ENCODE peak calls at places on chromosomes 3 and 15, in nine cellular contexts. C is Peyer's patch, R is adrenal gland, E is heart right ventricle, G is tibial nerve, K is sigmoid colon, L is right lobe of liver, V is cardiac muscle cell, X is suprapubic skin. Z is an unnamed sample. For H3K4me1, the result is how much of the 10 kb centered on the place peaks cover.

GRCh38 chr3:169871129-169871886 is 1.6 kb upstream of the LRRC31 start:
- DNase-seq in C (no peak), R (no peak), E (no peak), G (no peak), K (no peak), L (no peak), V (no peak), X (no peak), Z (no peak)

GRCh38 chr3:13878711-13879101 is 1.2 kb downstream of the WNT7A start:
- DNase-seq in C (no peak), R (no peak), E (no peak), G (no peak), K (no peak), L (no peak), V (peak), X (peak), Z (no peak)

GRCh38 chr3:156620260-156620659 is 54.1 kb upstream of the TIPARP start:
- DNase-seq in C (no peak), R (no peak), E (no peak), G (no peak), K (no peak), L (no peak), V (no peak), X (no peak), Z (no peak)

GRCh38 chr3:147384210-147385058 is 21.9 kb downstream of the ZIC4 start:
- DNase-seq in C (no peak), R (no peak), E (no peak), G (no peak), K (no peak), L (no peak), V (no peak), X (no peak), Z (peak)

GRCh38 chr3:164208026-164208425 is 870.3 kb downstream of the SI start:
- DNase-seq in C (no peak), R (no peak), E (no peak), G (no peak), K (no peak), L (no peak), V (no peak), X (no peak), Z (no peak)

GRCh38 chr3:161156936-161157335 is 51.8 kb upstream of the B3GALNT1 start:
- DNase-seq in C (no peak), R (no peak), E (no peak), G (no peak), K (no peak), L (no peak), V (no peak), X (no peak), Z (no peak)

GRCh38 chr3:50356553-50356952 is 2.8 kb downstream of the TMEM115 start:
- DNase-seq in C (peak), R (no peak), E (no peak), G (no peak), K (no peak), L (no peak), V (no peak), X (no peak), Z (no peak)

GRCh38 chr3:126305427-126305826 is 51.8 kb downstream of the KLF15 start:
- DNase-seq in C (no peak), R (no peak), E (no peak), G (no peak), K (no peak), L (no peak), V (no peak), X (no peak), Z (no peak)

GRCh38 chr15:70186152-70186551 is 88.4 kb upstream of the TLE3 start:
- DNase-seq in C (no peak), R (no peak), E (no peak), G (no peak), K (peak), L (no peak), V (no peak), X (no peak), Z (peak)

GRCh38 chr3:61521229-61521628 is 40.1 kb upstream of the PTPRG start:
- DNase-seq in C (no peak), R (no peak), E (no peak), G (no peak), K (no peak), L (no peak), V (no peak), X (no peak), Z (no peak)

GRCh38 chr3:101571028-101571895 is 2.7 kb upstream of the PCNP start:
- DNase-seq in C (no peak), R (no peak), E (no peak), G (no peak), K (no peak), L (no peak), V (no peak), X (no peak), Z (no peak)

GRCh38 chr3:106588739-106589138 is 719.9 kb upstream of the CBLB start:
- DNase-seq in C (no peak), R (no peak), E (no peak), G (no peak), K (no peak), L (no peak), V (no peak), X (no peak), Z (no peak)

DNA sequence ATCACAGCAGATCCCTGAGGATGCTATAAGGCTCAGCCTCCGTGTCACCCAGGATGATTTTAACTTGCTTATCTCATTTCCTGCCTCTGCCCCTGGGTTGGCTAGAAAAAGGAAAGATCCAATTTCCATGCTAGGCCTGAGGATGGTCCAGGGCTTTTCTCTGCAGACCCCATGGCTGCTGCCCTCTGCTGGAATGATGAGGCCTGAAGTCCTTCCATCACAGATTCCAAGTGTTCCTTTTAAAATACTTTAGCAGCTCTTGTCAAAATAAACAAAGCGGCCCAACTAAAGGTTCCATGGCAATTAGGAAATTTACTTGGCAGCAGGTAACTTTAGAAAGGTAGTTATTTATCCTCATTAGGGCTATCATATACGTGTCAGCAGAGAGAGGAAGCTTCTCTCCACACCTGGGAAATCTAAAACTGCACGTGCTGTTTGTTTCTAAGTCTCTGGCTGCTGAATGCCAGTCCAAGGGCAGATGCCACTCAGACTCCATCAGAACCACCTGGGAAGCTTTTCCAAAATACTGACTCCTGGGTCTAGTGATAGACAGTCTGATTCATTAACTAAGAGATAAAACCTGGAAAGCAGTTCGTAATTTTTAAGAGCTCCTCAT is 401.9 kb upstream of the IL12A start:
- DNase-seq in C (no peak), R (peak), E (no peak), G (no peak), K (no peak), L (no peak), V (peak), X (no peak), Z (peak)
- TF ChIP-seq CTCF in C (no peak), R (peak), E (peak), G (no peak), K (no peak), L (peak), V (peak), X (no peak), Z (peak)

GRCh38 chr3:128054363-128054762 is 2.1 kb downstream of the SEC61A1 start:
- DNase-seq in C (no peak), R (peak), E (no peak), G (no peak), K (no peak), L (no peak), V (no peak), X (no peak), Z (no peak)

GRCh38 chr3:128051837-128052766 is at the start of gene SEC61A1:
- DNase-seq in C (peak), R (peak), E (peak), G (peak), K (peak), L (peak), V (peak), X (peak), Z (peak)

GRCh38 chr3:128053614-128054013 is 1.4 kb downstream of the SEC61A1 start:
- DNase-seq in C (no peak), R (no peak), E (no peak), G (no peak), K (no peak), L (no peak), V (no peak), X (no peak), Z (no peak)

GRCh38 chr3:128052831-128053419 is 688 bp downstream of the SEC61A1 start:
- DNase-seq in C (no peak), R (peak), E (no peak), G (no peak), K (no peak), L (no peak), V (peak), X (no peak), Z (no peak)

DNA sequence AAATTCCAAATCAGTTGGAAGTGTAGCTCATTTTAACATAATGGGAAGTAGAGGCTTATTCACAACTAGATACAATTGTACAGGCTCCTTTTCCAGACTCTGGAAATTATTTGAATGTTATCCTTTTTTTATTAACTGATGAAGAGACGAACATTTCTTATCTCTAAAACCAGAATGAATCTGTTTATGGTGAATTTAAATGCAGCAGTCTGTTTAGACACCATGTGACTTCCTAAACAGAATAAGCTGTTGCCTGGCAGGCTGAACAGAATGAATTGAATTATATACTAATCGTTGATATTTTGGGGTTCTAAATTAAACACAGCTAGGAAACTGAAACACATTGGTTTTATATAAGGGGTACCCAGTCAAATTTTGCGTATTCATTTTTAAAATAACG is 4.0 kb downstream of the SEC61A1 start:
- DNase-seq in C (no peak), R (no peak), E (no peak), G (no peak), K (no peak), L (no peak), V (no peak), X (no peak), Z (no peak)
- H3K4me1 ChIP-seq in C (under half), R (under half), E (under half), G (under half), K (under half), L (under half), V (under half), X (under half), Z (under half)

DNA sequence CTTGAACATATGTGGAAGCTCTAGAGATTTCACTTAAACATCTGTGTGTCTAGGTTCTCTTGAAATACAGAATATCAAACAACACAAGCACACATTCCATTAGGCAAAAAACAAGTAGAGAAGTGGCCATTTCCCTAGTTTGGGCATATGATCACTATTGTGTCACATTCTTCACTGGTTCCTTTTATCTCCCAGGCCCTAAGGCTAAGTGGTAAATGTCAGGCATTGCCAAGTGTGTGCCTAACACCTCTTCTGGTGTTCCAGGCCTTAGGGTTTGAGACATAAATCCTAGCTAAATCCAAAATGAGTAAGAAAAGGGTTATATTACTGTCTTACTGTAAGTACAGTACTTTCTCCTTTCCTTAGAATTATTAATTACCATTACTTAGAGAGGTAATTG is 880.1 kb downstream of the PDCD6IP start:
- DNase-seq in C (no peak), R (no peak), E (no peak), G (no peak), K (no peak), L (no peak), V (peak), X (no peak), Z (no peak)
- TF ChIP-seq CTCF in C (no peak), R (no peak), E (no peak), G (no peak), K (no peak), L (no peak), V (no peak), X (no peak), Z (no peak)

GRCh38 chr15:101499863-101500713 is 10.6 kb upstream of the PCSK6 start:
- DNase-seq in C (no peak), R (peak), E (peak), G (no peak), K (peak), L (peak), V (no peak), X (no peak), Z (no peak)
- H3K4me1 ChIP-seq in C (under half), R (under half), E (under half), G (under half), K (under half), L (under half), V (under half), X (under half), Z (under half)

GRCh38 chr3:130893240-130894129 is at the start of gene ATP2C1:
- DNase-seq in C (peak), R (peak), E (peak), G (peak), K (peak), L (peak), V (peak), X (peak), Z (peak)
- TF ChIP-seq CTCF in C (peak), R (peak), E (peak), G (peak), K (no peak), L (no peak), V (no peak), X (no peak), Z (peak)

GRCh38 chr3:125136966-125137365 is 75.6 kb downstream of the SLC12A8 start:
- DNase-seq in C (no peak), R (no peak), E (no peak), G (no peak), K (no peak), L (no peak), V (no peak), X (no peak), Z (no peak)

GRCh38 chr3:125134952-125135351 is 77.6 kb downstream of the SLC12A8 start:
- DNase-seq in C (no peak), R (no peak), E (no peak), G (no peak), K (no peak), L (no peak), V (no peak), X (no peak), Z (peak)

GRCh38 chr3:125136515-125136914 is 76.0 kb downstream of the SLC12A8 start:
- DNase-seq in C (no peak), R (no peak), E (no peak), G (no peak), K (no peak), L (no peak), V (no peak), X (no peak), Z (no peak)

GRCh38 chr3:125139386-125139785 is 73.2 kb downstream of the SLC12A8 start:
- DNase-seq in C (no peak), R (no peak), E (no peak), G (no peak), K (no peak), L (no peak), V (no peak), X (no peak), Z (no peak)

GRCh38 chr3:125137432-125138033 is 75.0 kb downstream of the SLC12A8 start:
- DNase-seq in C (no peak), R (peak), E (no peak), G (no peak), K (no peak), L (no peak), V (no peak), X (no peak), Z (no peak)
- H3K4me1 ChIP-seq in C (under half), R (under half), E (under half), G (under half), K (under half), L (under half), V (under half), X (under half), Z (under half)

Z was measured in endodermal cell.